ENCODE peak calls at places on chromosomes 5 and 9, in eight cellular contexts. X is iPS DF 6.9, R is fibroblast of lung, W is sigmoid colon, M is colonic mucosa, B is heart right ventricle, G is IMR-90, Q is GM23338. E is an unnamed sample. For H3K27me3, the result is how much of the 10 kb centered on the place peaks cover.

GRCh38 chr5:14062178-14062577 is 81.0 kb upstream of the TRIO start:
- DNase-seq in X (no peak), R (peak), W (no peak), M (no peak), B (no peak), G (no peak), Q (no peak), E (no peak)

GRCh38 chr9:115305543-115305942 is 187.6 kb upstream of the TNC start:
- DNase-seq in X (no peak), R (no peak), W (no peak), M (no peak), B (no peak), G (no peak), Q (no peak), E (no peak)

GRCh38 chr5:104942735-104943134 is 1380.1 kb upstream of the NUDT12 start:
- DNase-seq in X (no peak), R (peak), W (no peak), M (no peak), B (no peak), G (no peak), Q (no peak), E (no peak)

GRCh38 chr5:141402553-141403328 is at the start of gene PCDHGA9:
- DNase-seq in X (no peak), R (peak), W (no peak), M (no peak), B (no peak), G (peak), Q (peak), E (no peak)

GRCh38 chr5:6472792-6473191 is 24.1 kb downstream of the UBE2QL1 start:
- DNase-seq in X (no peak), R (no peak), W (peak), M (no peak), B (no peak), G (no peak), Q (no peak), E (no peak)

GRCh38 chr5:108655750-108656450 is 91.8 kb upstream of the FER start:
- DNase-seq in X (no peak), R (peak), W (no peak), M (no peak), B (no peak), G (peak), Q (no peak), E (no peak)

GRCh38 chr5:16313761-16314160 is 134.2 kb upstream of the MARCHF11 start:
- DNase-seq in X (no peak), R (no peak), W (no peak), M (no peak), B (no peak), G (no peak), Q (no peak), E (no peak)

GRCh38 chr5:173474881-173475287 is 141.6 kb downstream of the BOD1 start:
- DNase-seq in X (no peak), R (peak), W (no peak), M (no peak), B (no peak), G (peak), Q (no peak), E (no peak)

GRCh38 chr5:173245319-173246134 is 10.5 kb upstream of the NKX2-5 start:
- DNase-seq in X (no peak), R (no peak), W (no peak), M (no peak), B (no peak), G (no peak), Q (peak), E (no peak)

GRCh38 chr5:11894992-11895391 is 9.3 kb downstream of the CTNND2 start:
- DNase-seq in X (no peak), R (no peak), W (no peak), M (no peak), B (no peak), G (no peak), Q (no peak), E (no peak)

GRCh38 chr5:78896128-78896527 is 89.0 kb downstream of the ARSB start:
- DNase-seq in X (no peak), R (peak), W (no peak), M (no peak), B (no peak), G (peak), Q (no peak), E (no peak)

GRCh38 chr5:1886634-1887399 is 4.1 kb upstream of the IRX4 start:
- DNase-seq in X (no peak), R (no peak), W (no peak), M (no peak), B (no peak), G (no peak), Q (no peak), E (no peak)
- H3K27me3 ChIP-seq in X (under half), R (under half), W (half or more), M (half or more), B (half or more), G (half or more), Q (half or more), E (under half)

DNA sequence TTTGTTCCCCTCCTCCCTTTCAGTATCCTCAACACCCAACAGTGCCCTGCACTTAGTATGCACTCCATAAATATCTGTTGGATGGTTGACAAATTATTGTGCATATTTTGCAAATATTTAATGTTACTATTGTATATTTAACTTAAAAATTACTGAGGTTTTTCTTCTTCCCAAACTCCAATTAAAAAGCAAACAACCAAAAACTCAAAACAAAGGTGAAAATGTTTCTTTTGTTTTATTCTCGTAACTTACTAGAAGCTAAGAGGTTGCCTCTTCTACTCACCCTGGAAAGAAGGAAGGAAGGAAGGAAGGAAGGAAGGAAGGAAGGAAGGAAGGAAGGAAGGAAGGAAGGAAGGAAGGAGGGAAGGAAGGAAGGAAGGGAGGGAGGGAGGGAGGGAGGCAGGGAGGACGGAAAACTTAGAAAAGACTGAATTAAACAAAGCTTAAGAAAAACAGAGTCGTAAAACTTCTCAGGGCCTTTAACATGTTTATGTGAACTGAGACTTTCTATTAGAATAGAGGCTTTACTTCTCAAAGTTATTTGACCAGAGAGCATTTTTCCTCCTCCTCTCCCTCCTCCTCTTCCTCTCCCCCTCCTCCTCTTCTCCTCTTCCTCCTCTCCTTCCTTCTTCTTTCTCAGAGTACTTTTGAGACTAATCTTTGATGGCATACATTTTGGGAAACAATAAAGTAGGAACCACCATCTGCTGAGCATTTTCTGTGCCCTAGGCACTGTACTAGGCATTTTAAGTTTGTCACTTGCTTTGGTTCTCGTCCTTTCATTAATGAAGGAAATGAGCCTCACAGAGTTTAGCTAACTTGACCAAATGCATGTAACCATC is 396.6 kb upstream of the WWC1 start:
- DNase-seq in X (no peak), R (no peak), W (no peak), M (no peak), B (no peak), G (no peak), Q (no peak), E (no peak)
- H3K27ac ChIP-seq in X (no peak), R (no peak), W (no peak), M (no peak), B (no peak), G (no peak), Q (no peak), E (no peak)

GRCh38 chr5:32419791-32420190 is 24.7 kb downstream of the ZFR start:
- DNase-seq in X (no peak), R (no peak), W (no peak), M (no peak), B (no peak), G (no peak), Q (no peak), E (no peak)

GRCh38 chr5:32421075-32421474 is 23.5 kb downstream of the ZFR start:
- DNase-seq in X (no peak), R (peak), W (no peak), M (no peak), B (no peak), G (no peak), Q (no peak), E (no peak)

GRCh38 chr5:32420506-32420905 is 24.0 kb downstream of the ZFR start:
- DNase-seq in X (no peak), R (peak), W (no peak), M (no peak), B (no peak), G (peak), Q (no peak), E (no peak)

GRCh38 chr5:32426440-32427151 is 17.9 kb downstream of the ZFR start:
- DNase-seq in X (no peak), R (no peak), W (no peak), M (no peak), B (no peak), G (no peak), Q (no peak), E (no peak)

GRCh38 chr5:32422697-32423096 is 21.8 kb downstream of the ZFR start:
- DNase-seq in X (no peak), R (no peak), W (no peak), M (no peak), B (no peak), G (no peak), Q (no peak), E (no peak)
- H3K27me3 ChIP-seq in X (under half), R (under half), W (under half), M (under half), B (under half), G (under half), Q (under half), E (under half)

DNA sequence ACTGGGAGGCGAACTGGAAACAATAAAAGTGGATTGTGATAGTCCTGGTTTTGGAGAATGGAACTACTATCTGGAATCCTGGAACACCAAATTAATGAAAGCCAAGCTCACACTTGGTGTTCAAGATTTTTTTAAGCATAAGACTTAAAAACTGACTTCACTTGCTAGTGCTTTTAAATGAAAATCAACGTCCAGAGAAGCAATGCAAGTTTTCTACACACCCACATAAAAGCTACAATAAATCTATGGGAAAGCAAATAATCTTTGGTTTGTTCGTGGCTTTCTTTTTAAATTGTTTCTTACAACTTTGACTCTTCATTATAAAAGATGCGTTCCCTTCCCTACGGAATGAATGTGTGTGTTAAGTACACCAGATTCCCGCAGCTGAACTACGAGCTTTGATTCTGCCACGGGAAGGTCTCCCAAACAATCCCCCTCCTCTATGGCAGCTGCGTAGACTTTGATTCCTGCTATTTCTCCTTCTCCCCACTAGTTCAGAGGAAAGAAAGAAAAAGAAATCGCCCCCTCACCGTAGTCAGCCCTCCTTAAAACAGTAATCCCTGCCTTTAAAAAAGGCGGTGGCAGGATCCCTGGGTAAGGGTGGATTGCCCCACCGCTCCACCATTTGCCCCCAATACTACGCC is 1057.2 kb upstream of the DMAC1 start:
- DNase-seq in X (no peak), R (peak), W (no peak), M (no peak), B (no peak), G (no peak), Q (peak), E (no peak)
- H3K27ac ChIP-seq in X (no peak), R (no peak), W (peak), M (peak), B (no peak), G (no peak), Q (no peak), E (no peak)

DNA sequence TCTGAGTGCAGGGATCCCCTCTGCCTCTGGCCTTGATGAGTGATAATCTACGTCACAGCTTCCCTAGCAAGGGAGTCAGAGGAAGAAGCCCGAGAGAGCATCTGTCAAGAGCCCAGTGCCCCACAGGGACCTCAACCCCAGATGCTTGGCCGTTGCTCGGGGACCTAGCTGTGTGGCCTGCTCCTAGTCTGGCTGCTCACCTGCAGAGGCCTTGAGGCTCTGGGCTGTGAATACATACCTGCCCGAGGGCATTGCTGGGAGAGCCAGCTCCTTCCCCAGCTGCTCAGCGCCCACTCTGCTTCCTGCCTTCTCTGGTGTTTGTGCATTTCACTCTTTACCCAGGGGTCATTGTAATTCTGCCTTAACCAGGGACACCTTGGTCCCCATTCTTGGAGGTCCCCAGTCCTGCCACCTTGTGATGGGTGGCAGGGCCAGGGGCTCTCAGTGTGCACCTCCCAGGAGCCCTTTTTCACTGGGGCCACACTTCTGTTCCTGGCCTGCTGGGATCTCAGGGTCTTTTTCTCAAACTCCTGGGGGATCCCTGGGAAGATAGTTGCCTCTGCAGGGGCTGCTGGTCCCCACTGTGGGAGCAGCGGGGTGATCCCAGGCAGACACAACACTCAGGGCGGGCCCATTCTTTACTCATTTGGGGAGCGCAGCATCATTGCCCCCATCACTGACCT is 15.5 kb downstream of the PHF2 start:
- DNase-seq in X (no peak), R (no peak), W (no peak), M (no peak), B (no peak), G (no peak), Q (no peak), E (no peak)
- H3K27me3 ChIP-seq in X (under half), R (under half), W (under half), M (under half), B (under half), G (under half), Q (under half), E (under half)

E was measured in naive thymus-derived CD4-positive, alpha-beta T cell.